ENCODE peak calls at places on chromosome 20, in five cellular contexts. V is spleen, Q is breast epithelium, A is GM23338, U is mesenchymal stem cell. D is an unnamed sample.

GRCh38 chr20:46494077-46494476 is 19.3 kb downstream of the ZNF334 start:
- DNase-seq in V (no peak), Q (no peak), A (no peak), U (no peak), D (no peak)

GRCh38 chr20:709864-710761 is 34.5 kb upstream of the SCRT2 start:
- DNase-seq in V (peak), Q (no peak), A (peak), U (no peak), D (peak)

GRCh38 chr20:46058656-46059281 is 29.8 kb downstream of the SLC12A5 start:
- DNase-seq in V (no peak), Q (no peak), A (peak), U (peak), D (no peak)

GRCh38 chr20:16526433-16527380 is 46.5 kb downstream of the KIF16B start:
- DNase-seq in V (no peak), Q (no peak), A (no peak), U (no peak), D (no peak)

GRCh38 chr20:58142843-58143185 is 85.6 kb downstream of the ANKRD60 start:
- DNase-seq in V (no peak), Q (no peak), A (no peak), U (no peak), D (no peak)

GRCh38 chr20:24479595-24479994 is 10.2 kb downstream of the SYNDIG1 start:
- DNase-seq in V (no peak), Q (no peak), A (peak), U (no peak), D (no peak)

GRCh38 chr20:20566523-20566922 is 145.9 kb downstream of the RALGAPA2 start:
- DNase-seq in V (no peak), Q (no peak), A (no peak), U (no peak), D (no peak)

GRCh38 chr20:36070451-36070850 is 84.1 kb upstream of the EPB41L1 start:
- DNase-seq in V (no peak), Q (peak), A (peak), U (no peak), D (no peak)

GRCh38 chr20:646107-646867 is 6.7 kb downstream of the SRXN1 start:
- DNase-seq in V (no peak), Q (no peak), A (no peak), U (no peak), D (no peak)

GRCh38 chr20:51382986-51383821 is 159.3 kb downstream of the NFATC2 start:
- DNase-seq in V (peak), Q (no peak), A (no peak), U (no peak), D (peak)

GRCh38 chr20:62286493-62287064 is 16.2 kb upstream of the ADRM1 start:
- DNase-seq in V (no peak), Q (no peak), A (no peak), U (no peak), D (no peak)

GRCh38 chr20:38057351-38057972 is 23.9 kb downstream of the RPRD1B start:
- DNase-seq in V (peak), Q (peak), A (peak), U (peak), D (peak)

GRCh38 chr20:11394145-11394833 is 523.4 kb upstream of the BTBD3 start:
- DNase-seq in V (no peak), Q (no peak), A (no peak), U (peak), D (no peak)

GRCh38 chr20:40860487-40860902 is 168.1 kb upstream of the TOP1 start:
- DNase-seq in V (no peak), Q (no peak), A (no peak), U (peak), D (no peak)

GRCh38 chr20:44643596-44644383 is 7.7 kb downstream of the ADA start:
- DNase-seq in V (peak), Q (no peak), A (peak), U (peak), D (peak)

GRCh38 chr20:5887386-5887785 is 62.9 kb downstream of the TRMT6 start:
- DNase-seq in V (no peak), Q (no peak), A (no peak), U (no peak), D (no peak)

GRCh38 chr20:60395993-60396392 is 437.8 kb downstream of the CDH26 start:
- DNase-seq in V (no peak), Q (no peak), A (no peak), U (no peak), D (no peak)

GRCh38 chr20:51193066-51193772 is 170.3 kb upstream of the KCNG1 start:
- DNase-seq in V (no peak), Q (no peak), A (no peak), U (peak), D (no peak)

GRCh38 chr20:52171025-52171424 is 20.6 kb downstream of the ZFP64 start:
- DNase-seq in V (no peak), Q (no peak), A (no peak), U (no peak), D (no peak)

GRCh38 chr20:50834599-50835005 is 39.7 kb downstream of the BCAS4 start:
- DNase-seq in V (no peak), Q (no peak), A (no peak), U (peak), D (no peak)

GRCh38 chr20:61332016-61332975 is 80.2 kb downstream of the CDH4 start:
- DNase-seq in V (peak), Q (no peak), A (no peak), U (no peak), D (no peak)

GRCh38 chr20:53786445-53787267 is 193.0 kb upstream of the ZNF217 start:
- DNase-seq in V (no peak), Q (no peak), A (no peak), U (no peak), D (no peak)

GRCh38 chr20:24731312-24731711 is 217.8 kb upstream of the CST7 start:
- DNase-seq in V (no peak), Q (no peak), A (no peak), U (no peak), D (no peak)

GRCh38 chr20:24673678-24674570 is 204.5 kb downstream of the SYNDIG1 start:
- DNase-seq in V (peak), Q (peak), A (no peak), U (peak), D (no peak)

GRCh38 chr20:41643504-41643938 is 25.3 kb upstream of the CHD6 start:
- DNase-seq in V (no peak), Q (no peak), A (peak), U (peak), D (no peak)

GRCh38 chr20:21156266-21156665 is 30.4 kb downstream of the KIZ start:
- DNase-seq in V (no peak), Q (no peak), A (peak), U (peak), D (no peak)

GRCh38 chr20:35506179-35506578 is 23.3 kb downstream of the C20orf173 start:
- DNase-seq in V (no peak), Q (no peak), A (no peak), U (no peak), D (no peak)

DNA sequence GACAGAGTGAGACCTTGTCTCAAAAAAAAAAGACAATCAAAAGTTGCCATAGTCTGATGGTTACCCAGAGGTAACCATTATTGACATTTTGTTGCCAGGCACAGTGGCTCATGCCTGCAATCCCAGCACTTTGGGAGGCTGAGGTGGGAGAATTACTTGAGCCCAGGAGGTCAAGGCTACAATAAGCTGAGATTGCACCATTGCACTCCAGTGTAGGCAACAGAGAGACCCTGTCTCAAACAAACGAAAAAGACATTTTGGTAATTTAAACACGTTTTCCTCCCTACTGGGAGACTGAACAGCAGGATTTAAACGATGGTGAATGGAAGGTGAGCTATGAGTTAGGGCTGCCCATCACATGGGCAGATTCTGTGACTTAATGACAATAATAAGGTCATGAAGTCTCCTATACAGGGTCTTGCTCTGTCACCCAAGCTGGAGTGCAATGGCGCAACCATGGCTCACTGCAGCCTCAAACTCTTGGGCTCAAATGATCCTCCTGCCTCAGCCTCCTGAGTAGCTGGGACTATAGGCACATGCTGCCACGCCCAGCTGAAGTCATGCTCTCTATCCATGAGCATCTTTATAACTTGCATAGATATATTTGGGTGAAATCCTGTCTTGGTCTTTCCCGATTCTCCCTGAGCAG is 4.2 kb upstream of the ASXL1 start:
- DNase-seq in V (no peak), Q (no peak), A (no peak), U (no peak), D (no peak)
- H3K27ac ChIP-seq in V (no peak), Q (no peak), A (no peak), U (peak), D (no peak)

GRCh38 chr20:47642624-47643023 is 140.9 kb downstream of the NCOA3 start:
- DNase-seq in V (no peak), Q (no peak), A (no peak), U (no peak), D (no peak)

GRCh38 chr20:47647994-47648393 is 137.3 kb downstream of the SULF2 start:
- DNase-seq in V (no peak), Q (no peak), A (no peak), U (no peak), D (no peak)

GRCh38 chr20:47645632-47646031 is 139.6 kb downstream of the SULF2 start:
- DNase-seq in V (no peak), Q (no peak), A (no peak), U (no peak), D (no peak)

GRCh38 chr20:47638851-47639250 is 137.2 kb downstream of the NCOA3 start:
- DNase-seq in V (no peak), Q (no peak), A (no peak), U (no peak), D (no peak)

DNA sequence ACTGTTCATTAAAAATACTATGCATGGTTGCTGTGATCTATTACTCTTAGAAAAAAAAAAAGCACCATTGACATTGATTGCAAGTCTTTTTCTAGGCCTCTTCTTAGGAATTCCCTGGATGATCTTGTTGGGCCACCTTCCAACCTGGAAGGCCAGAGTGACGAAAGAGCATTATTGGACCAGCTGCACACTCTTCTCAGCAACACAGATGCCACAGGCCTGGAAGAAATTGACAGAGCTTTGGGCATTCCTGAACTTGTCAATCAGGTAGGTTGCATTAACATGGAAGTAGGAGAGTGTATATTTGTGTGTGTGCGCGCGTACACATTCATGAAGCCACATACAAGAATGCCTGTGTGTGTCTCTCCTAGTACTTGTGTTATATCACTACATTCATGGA is 140.4 kb downstream of the NCOA3 start:
- DNase-seq in V (no peak), Q (no peak), A (no peak), U (no peak), D (no peak)
- H3K27ac ChIP-seq in V (no peak), Q (no peak), A (no peak), U (no peak), D (no peak)

DNA sequence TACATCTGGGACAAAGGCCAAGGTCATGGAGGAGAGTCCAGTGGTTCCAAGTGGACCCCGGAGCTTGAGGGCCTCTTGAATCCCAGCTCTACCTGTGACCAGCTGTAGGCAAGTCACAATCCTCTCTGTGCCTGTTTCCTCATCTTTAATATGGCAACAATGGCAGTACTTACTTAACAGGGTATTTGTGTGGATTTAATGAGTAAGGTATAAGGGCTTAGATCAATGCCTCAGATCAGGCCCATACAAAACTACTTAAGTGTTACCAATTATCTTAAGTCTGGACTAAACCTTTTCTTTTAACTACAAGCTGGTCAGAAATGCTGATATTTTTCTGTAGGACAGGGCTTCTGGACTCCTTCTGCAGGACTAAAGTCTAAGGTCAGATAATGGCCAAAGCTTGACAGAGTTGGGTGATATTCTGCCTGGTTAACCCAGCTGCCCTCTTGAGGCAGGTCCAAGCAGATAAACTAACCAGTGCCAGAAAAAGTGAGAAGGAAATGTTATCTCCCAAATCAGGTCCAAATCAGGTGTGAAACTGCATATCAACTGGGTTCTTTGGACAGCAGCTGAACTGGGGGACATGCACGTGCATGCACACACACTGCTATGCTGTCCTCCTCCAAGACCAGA is 2.2 kb downstream of the SULF2 start:
- DNase-seq in V (no peak), Q (no peak), A (no peak), U (no peak), D (no peak)
- H3K27ac ChIP-seq in V (no peak), Q (no peak), A (no peak), U (no peak), D (no peak)

DNA sequence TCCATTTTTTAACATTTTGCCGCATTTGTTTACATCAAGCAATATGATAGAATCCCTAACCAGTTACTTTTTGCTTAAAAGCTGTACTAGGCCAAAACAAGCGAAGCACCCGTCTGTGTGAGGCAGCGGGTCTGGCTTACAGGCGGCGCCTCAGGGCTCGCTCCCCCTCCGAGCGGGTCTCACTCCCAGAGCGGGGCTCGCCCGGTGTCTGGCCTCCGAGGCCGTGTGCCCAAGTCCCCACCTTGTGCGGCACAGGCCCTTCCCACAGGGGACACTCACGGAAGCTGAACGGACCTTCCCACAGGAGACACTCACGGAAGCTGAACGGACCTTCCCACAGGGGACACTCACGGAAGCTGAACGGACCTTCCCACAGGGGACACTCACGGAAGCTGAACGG is 23.4 kb downstream of the ZBTB46 start:
- DNase-seq in V (no peak), Q (no peak), A (no peak), U (no peak), D (no peak)
- H3K27ac ChIP-seq in V (peak), Q (no peak), A (no peak), U (no peak), D (no peak)

DNA sequence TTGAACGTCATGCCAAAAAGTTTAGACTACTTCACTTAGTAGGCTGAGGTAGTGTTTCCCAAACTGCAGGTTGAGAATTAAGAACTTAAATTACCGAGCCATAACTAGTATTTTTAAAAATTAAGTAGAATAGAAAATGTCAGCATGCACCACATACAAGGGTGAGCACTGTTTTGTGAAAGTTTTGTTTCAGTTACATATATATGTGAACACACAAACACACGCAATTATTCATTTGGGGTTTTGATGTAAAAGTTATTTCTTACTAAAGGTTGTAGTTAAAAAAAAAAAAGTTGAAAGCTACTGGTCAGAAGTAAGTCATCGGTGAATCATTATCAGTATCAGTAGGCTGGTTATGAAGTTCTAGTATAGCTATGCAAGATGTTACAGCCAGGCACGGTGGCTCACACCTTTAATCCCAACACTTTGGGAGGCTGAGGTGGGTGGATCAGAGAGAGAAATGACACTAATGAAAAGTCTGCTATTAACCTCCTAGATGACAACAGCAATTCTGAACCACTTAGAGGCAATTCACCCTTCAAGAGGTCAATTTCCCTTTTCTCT is 24.1 kb downstream of the FASTKD5 start:
- DNase-seq in V (no peak), Q (no peak), A (no peak), U (no peak), D (no peak)
- H3K27ac ChIP-seq in V (no peak), Q (no peak), A (no peak), U (no peak), D (no peak)

GRCh38 chr20:49697071-49697470 is 16.6 kb downstream of the B4GALT5 start:
- DNase-seq in V (no peak), Q (no peak), A (peak), U (no peak), D (peak)
- H3K27ac ChIP-seq in V (no peak), Q (no peak), A (peak), U (no peak), D (peak)